ENCODE peak calls at places on chromosomes 3 and 15, in nine cellular contexts. K is SIG-M5; W is ACHN; V is AG09309; H is MCF 10A; C is ELF-1; N is A549; A is NCI-H345; Y is activated CD4-positive, alpha-beta T cell treated with anti-CD3 and anti-CD28 coated beads, Interleukin-2, amount 50 U/mL, for 24 hours. I is an unnamed sample.

GRCh38 chr3:186110975-186111974 is 2.4 kb upstream of the ETV5 start:
- DNase-seq in K (no peak), W (no peak), V (no peak), H (no peak), C (peak; percentile 37), N (no peak), A (no peak), Y (no peak), I (peak; percentile 54)

GRCh38 chr3:16841906-16842709 is 42.6 kb upstream of the PLCL2 start:
- DNase-seq in K (no peak), W (no peak), V (no peak), H (no peak), C (no peak), N (no peak), A (no peak), Y (peak; percentile 44), I (no peak)

GRCh38 chr3:184523825-184524615 is 37.6 kb upstream of the EPHB3 start:
- DNase-seq in K (no peak), W (peak; percentile 30), V (no peak), H (peak; percentile 69), C (peak; percentile 38), N (peak; percentile 28), A (peak; percentile 18), Y (no peak), I (no peak)

GRCh38 chr15:100628746-100629145 is 26.4 kb downstream of the ASB7 start:
- DNase-seq in K (no peak), W (no peak), V (peak; percentile 88), H (no peak), C (no peak), N (no peak), A (no peak), Y (no peak), I (no peak)

GRCh38 chr3:174229916-174230315 is 629.2 kb upstream of the NAALADL2 start:
- DNase-seq in K (no peak), W (no peak), V (no peak), H (no peak), C (no peak), N (no peak), A (no peak), Y (no peak), I (no peak)

GRCh38 chr3:37989821-37990480 is 635 bp upstream of the VILL start:
- DNase-seq in K (no peak), W (no peak), V (no peak), H (no peak), C (no peak), N (no peak), A (no peak), Y (no peak), I (no peak)

GRCh38 chr3:107938128-107938527 is 152.7 kb downstream of the CD47 start:
- DNase-seq in K (no peak), W (peak; percentile 51), V (peak; percentile 61), H (peak; percentile 53), C (peak; percentile 71), N (no peak), A (no peak), Y (no peak), I (no peak)

GRCh38 chr3:55647086-55647485 is 160.0 kb upstream of the WNT5A start:
- DNase-seq in K (no peak), W (no peak), V (no peak), H (no peak), C (no peak), N (no peak), A (no peak), Y (no peak), I (no peak)

GRCh38 chr3:106208266-106208665 is 339.5 kb upstream of the CBLB start:
- DNase-seq in K (no peak), W (no peak), V (no peak), H (no peak), C (no peak), N (no peak), A (no peak), Y (no peak), I (no peak)

GRCh38 chr3:33250712-33251111 is 26.5 kb upstream of the FBXL2 start:
- DNase-seq in K (no peak), W (no peak), V (no peak), H (no peak), C (peak; percentile 26), N (no peak), A (no peak), Y (no peak), I (no peak)